ENCODE peak calls at places on chromosome 1, in eight cellular contexts. Q is psoas muscle; J is pancreas; E is ovary; K is adipocyte; N is stomach; C is effector memory CD4-positive, alpha-beta T cell; G is fibroblast of lung. A is an unnamed sample. For H3K4me1 and H3K9me3, the result is how much of the 10 kb centered on the place peaks cover.

GRCh38 chr1:193412748-193413147 is 226.3 kb upstream of the B3GALT2 start:
- DNase-seq in K (no peak), C (no peak), E (no peak), J (no peak), Q (no peak), G (no peak), N (no peak), A (no peak)

GRCh38 chr1:35554261-35555211 is 2.7 kb downstream of the KIAA0319L start:
- DNase-seq in Q (no peak), K (no peak), E (no peak), C (no peak), J (no peak), G (no peak), N (peak), A (peak)

GRCh38 chr1:194873328-194873923 is 1687.0 kb upstream of the B3GALT2 start:
- DNase-seq in N (no peak), Q (no peak), E (no peak), G (peak), C (no peak), K (peak), J (no peak), A (no peak)

GRCh38 chr1:171740356-171740863 is 1.5 kb downstream of the VAMP4 start:
- DNase-seq in Q (no peak), K (peak), J (no peak), E (no peak), C (no peak), N (no peak), G (peak), A (no peak)

GRCh38 chr1:115252585-115252984 is 85.5 kb downstream of the NGF start:
- DNase-seq in E (no peak), K (no peak), Q (no peak), C (no peak), J (no peak), N (no peak), G (peak), A (no peak)

GRCh38 chr1:243582321-243582720 is 267.7 kb downstream of the AKT3 start:
- DNase-seq in C (no peak), Q (no peak), N (no peak), G (peak), K (peak), J (no peak), E (no peak), A (no peak)

GRCh38 chr1:215489771-215490566 is 77.1 kb upstream of the KCTD3 start:
- DNase-seq in K (peak), J (no peak), N (no peak), G (no peak), E (no peak), Q (no peak), C (no peak), A (peak)

GRCh38 chr1:56509713-56510641 is 69.4 kb downstream of the PLPP3 start:
- DNase-seq in K (no peak), G (no peak), C (no peak), Q (no peak), E (no peak), N (no peak), J (no peak), A (no peak)

GRCh38 chr1:145997156-145998023 is 1.0 kb upstream of the TXNIP start:
- DNase-seq in G (peak), E (peak), C (peak), Q (peak), K (peak), N (peak), J (peak), A (no peak)

DNA sequence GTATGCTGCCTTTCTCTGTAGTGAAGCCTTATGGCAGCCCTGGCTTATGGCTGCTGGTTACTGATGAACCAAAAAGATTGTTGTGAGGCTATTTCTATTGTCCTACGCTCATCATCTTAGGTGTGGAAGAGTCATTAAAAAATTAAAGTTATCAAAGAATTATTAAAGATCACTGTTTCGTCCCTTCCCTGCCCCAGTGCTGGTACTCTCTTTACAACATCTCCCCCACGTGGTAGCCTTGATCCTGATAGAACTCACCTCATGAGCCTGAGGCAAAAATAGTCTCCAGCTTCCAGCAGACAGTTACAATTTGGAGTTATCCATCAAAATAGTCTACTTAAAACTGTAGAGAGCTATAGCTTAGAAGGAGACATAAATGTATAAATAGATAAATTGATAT is 201.5 kb downstream of the S1PR1 start:
- DNase-seq in Q (no peak), C (no peak), E (no peak), J (no peak), N (no peak), K (peak), G (no peak), A (no peak)
- H3K4me3 ChIP-seq in Q (no peak), C (no peak), E (no peak), J (no peak), N (no peak), K (no peak), G (no peak), A (no peak)

GRCh38 chr1:153542956-153543737 is 2.4 kb upstream of the S100A5 start:
- DNase-seq in E (no peak), J (no peak), K (peak), N (no peak), C (no peak), G (peak), Q (no peak), A (no peak)
- H3K4me1 ChIP-seq in E (under half), J (under half), K (half or more), N (under half), C (half or more), G (under half), Q (under half), A (under half)

GRCh38 chr1:110961902-110962301 is 1.8 kb downstream of the LRIF1 start:
- DNase-seq in C (no peak), Q (no peak), N (no peak), J (no peak), G (no peak), K (no peak), E (no peak), A (no peak)

GRCh38 chr1:110957798-110958197 is 5.9 kb downstream of the LRIF1 start:
- DNase-seq in K (no peak), Q (no peak), J (no peak), N (no peak), E (no peak), G (no peak), C (no peak), A (no peak)

GRCh38 chr1:110963666-110964399 is at the start of gene LRIF1:
- DNase-seq in K (peak), C (peak), E (peak), J (peak), G (peak), N (peak), Q (peak), A (peak)

GRCh38 chr1:110962892-110963665 is 643 bp downstream of the LRIF1 start:
- DNase-seq in N (peak), G (peak), K (peak), J (peak), E (peak), Q (peak), C (peak), A (peak)

GRCh38 chr1:110960777-110961420 is 2.8 kb downstream of the LRIF1 start:
- DNase-seq in C (no peak), J (no peak), N (no peak), Q (no peak), E (no peak), K (no peak), G (no peak), A (no peak)
- H3K9me3 ChIP-seq in C (under half), J (under half), N (under half), Q (under half), E (under half), K (under half), G (under half), A (under half)

GRCh38 chr1:200478945-200479558 is 69.2 kb upstream of the ZNF281 start:
- DNase-seq in K (no peak), E (no peak), N (no peak), Q (no peak), J (no peak), C (no peak), G (no peak), A (no peak)
- H3K4me3 ChIP-seq in K (no peak), E (no peak), N (no peak), Q (no peak), J (no peak), C (no peak), G (no peak), A (no peak)

GRCh38 chr1:226474443-226475111 is 66.7 kb upstream of the PARP1 start:
- DNase-seq in E (no peak), C (no peak), G (no peak), J (no peak), K (no peak), Q (no peak), N (no peak), A (no peak)
- H3K4me1 ChIP-seq in E (under half), C (under half), G (under half), J (under half), K (under half), Q (under half), N (under half), A (under half)

GRCh38 chr1:15767941-15768340 is 9.3 kb downstream of the FBLIM1 start:
- DNase-seq in N (no peak), E (no peak), G (no peak), J (no peak), Q (no peak), C (no peak), K (no peak), A (no peak)

GRCh38 chr1:15764269-15764764 is 5.7 kb downstream of the FBLIM1 start:
- DNase-seq in C (no peak), G (no peak), N (peak), Q (no peak), J (peak), E (no peak), K (no peak), A (no peak)

GRCh38 chr1:15765495-15766194 is 7.0 kb downstream of the FBLIM1 start:
- DNase-seq in N (no peak), C (no peak), J (no peak), Q (no peak), E (no peak), K (no peak), G (peak), A (no peak)

GRCh38 chr1:15762546-15762945 is 4.0 kb downstream of the FBLIM1 start:
- DNase-seq in K (no peak), N (no peak), C (no peak), E (no peak), G (no peak), J (no peak), Q (no peak), A (no peak)

GRCh38 chr1:15764890-15765289 is 6.3 kb downstream of the FBLIM1 start:
- DNase-seq in K (no peak), C (no peak), E (no peak), N (no peak), J (peak), Q (no peak), G (no peak), A (no peak)
- H3K9me3 ChIP-seq in K (under half), C (under half), E (under half), N (under half), J (under half), Q (under half), G (under half), A (under half)

GRCh38 chr1:163866539-163866938 is 544.8 kb downstream of the NUF2 start:
- DNase-seq in Q (no peak), C (no peak), E (no peak), G (no peak), K (no peak), N (no peak), J (no peak), A (no peak)

GRCh38 chr1:163874070-163874469 is 552.3 kb downstream of the NUF2 start:
- DNase-seq in Q (no peak), N (no peak), C (no peak), G (no peak), J (no peak), E (no peak), K (peak), A (no peak)

GRCh38 chr1:163875214-163875926 is 553.6 kb downstream of the NUF2 start:
- DNase-seq in E (no peak), G (peak), C (no peak), N (no peak), Q (peak), K (peak), J (no peak), A (peak)

GRCh38 chr1:163872067-163872466 is 550.3 kb downstream of the NUF2 start:
- DNase-seq in Q (no peak), E (no peak), G (no peak), C (no peak), J (no peak), K (peak), N (no peak), A (no peak)

DNA sequence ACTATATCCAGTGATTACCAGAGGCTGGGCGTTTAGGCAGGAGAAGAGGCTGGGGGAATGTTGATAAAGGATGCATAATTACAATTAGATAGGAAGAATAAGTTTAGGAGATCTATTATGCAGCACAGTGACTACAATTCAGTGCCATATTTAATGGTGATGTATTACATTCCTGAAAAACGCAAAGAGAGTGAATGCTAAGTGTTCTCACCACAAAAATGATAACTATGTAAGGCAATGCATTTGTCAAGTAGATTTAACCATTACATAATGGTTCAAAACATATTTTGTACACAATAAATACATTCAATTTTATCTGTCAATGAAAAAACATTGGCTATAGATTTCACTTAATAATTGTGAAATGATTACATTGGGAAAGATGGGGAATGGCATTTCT is 548.9 kb downstream of the NUF2 start:
- DNase-seq in Q (no peak), N (no peak), G (peak), J (no peak), K (peak), C (no peak), E (no peak), A (no peak)
- H3K4me3 ChIP-seq in Q (no peak), N (no peak), G (no peak), J (no peak), K (no peak), C (no peak), E (no peak), A (no peak)

DNA sequence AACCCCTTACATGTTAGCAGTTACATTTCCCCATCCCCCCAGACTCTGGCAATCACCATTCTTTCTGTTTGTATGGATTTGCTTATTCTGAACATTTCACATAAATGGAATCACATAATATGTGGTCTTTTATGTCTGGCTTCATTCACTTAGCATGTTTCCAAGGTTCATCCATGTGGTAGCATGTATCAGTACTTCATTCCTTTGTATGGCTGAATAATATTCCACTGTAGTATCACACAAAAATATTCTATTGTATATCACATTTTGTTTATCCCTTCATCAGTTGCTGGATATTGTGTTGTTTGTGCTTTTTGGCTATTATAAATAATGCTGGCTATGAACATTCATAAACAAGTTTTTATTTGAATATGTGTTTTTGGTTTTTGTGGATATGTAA is 22.2 kb downstream of the EPB41 start:
- DNase-seq in G (no peak), Q (no peak), C (no peak), E (no peak), K (no peak), J (no peak), N (no peak), A (no peak)
- H3K4me1 ChIP-seq in G (under half), Q (under half), C (under half), E (under half), K (under half), J (under half), N (under half), A (under half)

GRCh38 chr1:247760456-247760855 is at the start of gene OR1C1:
- DNase-seq in K (no peak), E (no peak), C (no peak), Q (no peak), J (no peak), G (no peak), N (no peak), A (no peak)
- H3K9me3 ChIP-seq in K (under half), E (under half), C (under half), Q (under half), J (under half), G (under half), N (under half), A (under half)